ENCODE peak calls at places on chromosomes 13 and 19, in four cellular contexts. S, O, R and V are unnamed samples.

GRCh38 chr19:10936661-10937084 is 8.1 kb downstream of the TIMM29 start:
- DNase-seq in S (peak; percentile 77), O (peak; percentile 81), R (peak; percentile 44), V (peak; percentile 40)

GRCh38 chr13:42211704-42212103 is 60.2 kb upstream of the AKAP11 start:
- DNase-seq in S (no peak), O (peak; percentile 24), R (no peak), V (peak; percentile 10)

GRCh38 chr19:56080669-56081401 is 40.3 kb downstream of the ZNF787 start:
- DNase-seq in S (no peak), O (peak; percentile 81), R (peak; percentile 79), V (no peak)

GRCh38 chr19:36797786-36798108 is 25.1 kb upstream of the ZNF850 start:
- DNase-seq in S (no peak), O (no peak), R (no peak), V (no peak)

GRCh38 chr19:36032251-36033104 is at the start of gene CLIP3:
- DNase-seq in S (peak; percentile 75), O (peak; percentile 75), R (peak; percentile 66), V (no peak)

GRCh38 chr13:97892717-97893116 is 60.8 kb upstream of the IPO5 start:
- DNase-seq in S (no peak), O (peak; percentile 55), R (no peak), V (no peak)

GRCh38 chr19:3108775-3109174 is 14.6 kb downstream of the GNA11 start:
- DNase-seq in S (peak; percentile 31), O (peak; percentile 57), R (peak; percentile 88), V (no peak)

GRCh38 chr19:6531956-6532243 is 1.1 kb downstream of the TNFSF9 start:
- DNase-seq in S (no peak), O (no peak), R (no peak), V (no peak)